ENCODE peak calls at places on chromosome 6, in ten cellular contexts. R is IMR-90, K is pancreas, Z is progenitor cell of endocrine pancreas, I is breast epithelium, V is AG10803, W is bronchial epithelial cell, Q is HCT116, O is GM13977, C is psoas muscle. D is an unnamed sample.
A peak's percentile ranks its signal among the peaks of the same experiment; 100 is the strongest.

GRCh38 chr6:140460267-140460666 is 1085.8 kb upstream of the CITED2 start:
- DNase-seq in R (no peak), K (no peak), Z (no peak), I (no peak), V (no peak), W (no peak), Q (no peak), O (no peak), C (no peak), D (no peak)

GRCh38 chr6:24910850-24911712 is 24.7 kb downstream of the RIPOR2 start:
- DNase-seq in R (peak; percentile 65), K (peak; percentile 30), Z (peak; percentile 38), I (peak; percentile 37), V (peak; percentile 53), W (peak; percentile 3), Q (no peak), O (peak; percentile 44), C (peak; percentile 66), D (peak; percentile 65)

GRCh38 chr6:7150381-7151064 is 42.8 kb downstream of the RREB1 start:
- DNase-seq in R (no peak), K (no peak), Z (no peak), I (no peak), V (no peak), W (no peak), Q (no peak), O (no peak), C (no peak), D (no peak)

GRCh38 chr6:78810146-78810545 is 57.2 kb upstream of the IRAK1BP1 start:
- DNase-seq in R (peak; percentile 50), K (no peak), Z (no peak), I (no peak), V (peak; percentile 62), W (peak; percentile 80), Q (peak; percentile 31), O (peak; percentile 21), C (no peak), D (no peak)

GRCh38 chr6:166204852-166205650 is 37.4 kb upstream of the TBXT start:
- DNase-seq in R (no peak), K (no peak), Z (no peak), I (no peak), V (no peak), W (no peak), Q (no peak), O (no peak), C (no peak), D (no peak)

GRCh38 chr6:157983439-157984119 is 1.9 kb downstream of the SYNJ2 start:
- DNase-seq in R (peak; percentile 36), K (no peak), Z (no peak), I (no peak), V (peak; percentile 76), W (no peak), Q (no peak), O (no peak), C (no peak), D (no peak)

GRCh38 chr6:144661101-144661806 is 376.1 kb downstream of the UTRN start:
- DNase-seq in R (peak; percentile 42), K (no peak), Z (no peak), I (no peak), V (peak; percentile 66), W (peak; percentile 30), Q (no peak), O (no peak), C (no peak), D (no peak)

GRCh38 chr6:117549606-117550005 is 52.7 kb downstream of the GOPC start:
- DNase-seq in R (no peak), K (no peak), Z (no peak), I (no peak), V (no peak), W (no peak), Q (no peak), O (no peak), C (no peak), D (no peak)

GRCh38 chr6:57193177-57193576 is 21.1 kb downstream of the BAG2 start:
- DNase-seq in R (peak; percentile 31), K (no peak), Z (no peak), I (no peak), V (peak; percentile 67), W (no peak), Q (no peak), O (no peak), C (no peak), D (no peak)

GRCh38 chr6:168117942-168118341 is 38.9 kb upstream of the FRMD1 start:
- DNase-seq in R (no peak), K (no peak), Z (no peak), I (no peak), V (no peak), W (no peak), Q (no peak), O (no peak), C (no peak), D (no peak)

GRCh38 chr6:122872311-122872710 is 83.3 kb downstream of the SMPDL3A start:
- DNase-seq in R (no peak), K (no peak), Z (no peak), I (no peak), V (no peak), W (no peak), Q (no peak), O (no peak), C (no peak), D (no peak)

GRCh38 chr6:45265246-45265645 is 62.9 kb upstream of the RUNX2 start:
- DNase-seq in R (peak; percentile 41), K (no peak), Z (no peak), I (no peak), V (no peak), W (peak; percentile 36), Q (no peak), O (no peak), C (no peak), D (no peak)

GRCh38 chr6:33874136-33874535 is 70.3 kb upstream of the MLN start:
- DNase-seq in R (no peak), K (no peak), Z (no peak), I (no peak), V (no peak), W (no peak), Q (no peak), O (no peak), C (no peak), D (no peak)

GRCh38 chr6:90860822-90861601 is 274.1 kb upstream of the MAP3K7 start:
- DNase-seq in R (peak; percentile 15), K (no peak), Z (no peak), I (no peak), V (no peak), W (peak; percentile 34), Q (no peak), O (no peak), C (no peak), D (no peak)

DNA sequence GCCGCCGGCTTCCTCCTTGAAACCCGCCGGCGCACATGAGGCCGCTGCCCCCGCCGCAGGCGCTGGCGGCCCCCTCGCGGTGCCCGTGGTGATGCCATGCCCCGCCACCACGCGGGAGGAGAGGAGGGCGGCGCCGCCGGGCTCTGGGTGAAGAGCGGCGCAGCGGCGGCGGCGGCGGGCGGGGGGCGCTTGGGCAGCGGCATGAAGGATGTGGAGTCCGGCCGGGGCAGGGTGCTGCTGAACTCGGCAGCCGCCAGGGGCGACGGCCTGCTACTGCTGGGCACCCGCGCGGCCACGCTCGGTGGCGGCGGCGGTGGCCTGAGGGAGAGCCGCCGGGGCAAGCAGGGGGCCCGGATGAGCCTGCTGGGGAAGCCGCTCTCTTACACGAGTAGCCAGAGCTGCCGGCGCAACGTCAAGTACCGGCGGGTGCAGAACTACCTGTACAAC is 253 bp downstream of the KCNQ5 start:
- DNase-seq in R (peak; percentile 24), K (no peak), Z (peak; percentile 55), I (no peak), V (peak; percentile 48), W (no peak), Q (no peak), O (peak; percentile 72), C (peak; percentile 52), D (peak; percentile 72)
- TF ChIP-seq CTCF in R (peak; percentile 22), K (peak; percentile 15), Z (peak; percentile 56), I (no peak), V (peak; percentile 10), W (peak; percentile 26), Q (no peak), O (peak; percentile 36), C (peak; percentile 41), D (no peak)

DNA sequence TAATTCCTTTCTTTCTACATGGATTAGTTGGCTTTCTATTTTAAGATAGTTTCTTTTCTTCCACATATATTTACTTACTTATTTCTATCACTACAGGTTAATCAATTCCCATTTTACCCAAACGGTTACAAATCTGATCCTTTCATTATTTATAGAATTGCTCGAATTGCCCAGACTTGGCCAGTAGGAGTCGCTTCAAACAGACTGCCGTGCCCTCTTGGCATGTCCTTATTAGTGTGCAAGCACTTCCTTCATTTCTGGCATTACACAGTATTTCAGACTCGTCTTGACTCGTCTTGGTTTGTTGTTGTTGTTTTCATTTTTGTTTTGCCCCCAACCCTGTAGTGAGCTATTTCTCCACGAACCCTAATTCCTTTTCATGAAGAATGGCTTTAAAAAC is 74.6 kb downstream of the SAMD3 start:
- DNase-seq in R (no peak), K (no peak), Z (no peak), I (no peak), V (no peak), W (peak; percentile 5), Q (no peak), O (no peak), C (no peak), D (no peak)
- TF ChIP-seq CTCF in R (no peak), K (no peak), Z (no peak), I (no peak), V (no peak), W (peak; percentile 23), Q (no peak), O (peak; percentile 31), C (no peak), D (no peak)

DNA sequence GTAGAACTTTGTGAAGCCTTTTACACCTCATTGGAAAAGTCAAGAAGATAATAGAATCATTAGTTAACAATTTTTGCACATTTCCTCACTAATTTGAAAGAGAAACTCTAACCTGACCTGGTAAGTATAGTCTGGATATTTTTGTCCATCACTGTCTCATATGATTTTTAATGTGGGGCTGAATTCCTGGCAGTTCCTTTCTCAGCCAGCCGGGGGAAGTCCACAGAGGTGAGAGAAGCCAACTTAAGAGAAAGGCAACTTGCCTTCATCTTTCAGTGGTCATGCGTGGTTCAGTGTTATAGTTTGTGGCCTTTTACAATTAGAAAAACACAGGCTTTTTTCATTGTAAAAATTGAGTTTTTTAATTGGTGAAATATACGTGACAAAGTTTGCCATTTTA is 80.6 kb downstream of the CDYL start:
- DNase-seq in R (no peak), K (no peak), Z (no peak), I (no peak), V (no peak), W (no peak), Q (no peak), O (no peak), C (no peak), D (no peak)
- TF ChIP-seq CTCF in R (no peak), K (no peak), Z (peak; percentile 14), I (no peak), V (no peak), W (no peak), Q (no peak), O (no peak), C (no peak), D (no peak)

GRCh38 chr6:13397359-13398080 is 69.2 kb upstream of the TBC1D7 start:
- DNase-seq in R (no peak), K (no peak), Z (no peak), I (no peak), V (peak; percentile 27), W (no peak), Q (no peak), O (peak; percentile 71), C (no peak), D (peak; percentile 50)
- TF ChIP-seq CTCF in R (peak; percentile 13), K (no peak), Z (no peak), I (no peak), V (no peak), W (no peak), Q (no peak), O (no peak), C (no peak), D (no peak)

GRCh38 chr6:113190170-113190569 is 667.0 kb upstream of the MARCKS start:
- DNase-seq in R (no peak), K (no peak), Z (no peak), I (no peak), V (no peak), W (peak; percentile 10), Q (peak; percentile 8), O (no peak), C (no peak), D (no peak)
- TF ChIP-seq CTCF in R (no peak), K (no peak), Z (no peak), I (no peak), V (no peak), W (no peak), Q (no peak), O (no peak), C (no peak), D (no peak)